ENCODE peak calls at places on chromosomes 7 and 10, in nine cellular contexts. N, Q, H, A, U, X, Y, E and B are unnamed samples.

GRCh38 chr7:3670898-3671297 is 369.8 kb downstream of the SDK1 start:
- DNase-seq in N (no peak), Q (no peak), H (no peak), A (no peak), U (no peak), X (no peak), Y (no peak), E (no peak), B (no peak)

GRCh38 chr10:117503886-117504205 is 38.7 kb upstream of the EMX2 start:
- DNase-seq in N (peak), Q (no peak), H (no peak), A (no peak), U (no peak), X (no peak), Y (no peak), E (no peak), B (no peak)

GRCh38 chr10:2985729-2986232 is 81.6 kb upstream of the PFKP start:
- DNase-seq in N (peak), Q (peak), H (peak), A (no peak), U (peak), X (peak), Y (peak), E (no peak), B (no peak)

GRCh38 chr7:46259947-46260346 is 338.9 kb upstream of the IGFBP3 start:
- DNase-seq in N (no peak), Q (no peak), H (peak), A (no peak), U (peak), X (no peak), Y (no peak), E (no peak), B (no peak)

GRCh38 chr10:11530806-11531205 is 80.6 kb downstream of the USP6NL start:
- DNase-seq in N (no peak), Q (no peak), H (no peak), A (no peak), U (no peak), X (no peak), Y (no peak), E (no peak), B (no peak)

GRCh38 chr10:47314416-47314970 is 7.8 kb upstream of the GDF2 start:
- DNase-seq in N (no peak), Q (no peak), H (no peak), A (no peak), U (no peak), X (no peak), Y (no peak), E (no peak), B (no peak)

GRCh38 chr7:39816462-39817065 is 133.5 kb upstream of the CDK13 start:
- DNase-seq in N (no peak), Q (no peak), H (no peak), A (no peak), U (no peak), X (no peak), Y (no peak), E (no peak), B (no peak)

GRCh38 chr7:79979437-79979836 is 155.2 kb upstream of the GNAI1 start:
- DNase-seq in N (peak), Q (no peak), H (peak), A (no peak), U (peak), X (peak), Y (no peak), E (no peak), B (no peak)

GRCh38 chr7:8442814-8443304 is 9.4 kb downstream of the NXPH1 start:
- DNase-seq in N (peak), Q (no peak), H (peak), A (peak), U (no peak), X (peak), Y (peak), E (no peak), B (no peak)

GRCh38 chr7:8441602-8442294 is 8.3 kb downstream of the NXPH1 start:
- DNase-seq in N (no peak), Q (no peak), H (no peak), A (peak), U (no peak), X (no peak), Y (no peak), E (no peak), B (no peak)

GRCh38 chr7:8441106-8441590 is 7.7 kb downstream of the NXPH1 start:
- DNase-seq in N (no peak), Q (no peak), H (no peak), A (peak), U (no peak), X (no peak), Y (no peak), E (no peak), B (no peak)

GRCh38 chr7:8442295-8442813 is 8.9 kb downstream of the NXPH1 start:
- DNase-seq in N (no peak), Q (no peak), H (no peak), A (no peak), U (no peak), X (no peak), Y (no peak), E (no peak), B (no peak)

DNA sequence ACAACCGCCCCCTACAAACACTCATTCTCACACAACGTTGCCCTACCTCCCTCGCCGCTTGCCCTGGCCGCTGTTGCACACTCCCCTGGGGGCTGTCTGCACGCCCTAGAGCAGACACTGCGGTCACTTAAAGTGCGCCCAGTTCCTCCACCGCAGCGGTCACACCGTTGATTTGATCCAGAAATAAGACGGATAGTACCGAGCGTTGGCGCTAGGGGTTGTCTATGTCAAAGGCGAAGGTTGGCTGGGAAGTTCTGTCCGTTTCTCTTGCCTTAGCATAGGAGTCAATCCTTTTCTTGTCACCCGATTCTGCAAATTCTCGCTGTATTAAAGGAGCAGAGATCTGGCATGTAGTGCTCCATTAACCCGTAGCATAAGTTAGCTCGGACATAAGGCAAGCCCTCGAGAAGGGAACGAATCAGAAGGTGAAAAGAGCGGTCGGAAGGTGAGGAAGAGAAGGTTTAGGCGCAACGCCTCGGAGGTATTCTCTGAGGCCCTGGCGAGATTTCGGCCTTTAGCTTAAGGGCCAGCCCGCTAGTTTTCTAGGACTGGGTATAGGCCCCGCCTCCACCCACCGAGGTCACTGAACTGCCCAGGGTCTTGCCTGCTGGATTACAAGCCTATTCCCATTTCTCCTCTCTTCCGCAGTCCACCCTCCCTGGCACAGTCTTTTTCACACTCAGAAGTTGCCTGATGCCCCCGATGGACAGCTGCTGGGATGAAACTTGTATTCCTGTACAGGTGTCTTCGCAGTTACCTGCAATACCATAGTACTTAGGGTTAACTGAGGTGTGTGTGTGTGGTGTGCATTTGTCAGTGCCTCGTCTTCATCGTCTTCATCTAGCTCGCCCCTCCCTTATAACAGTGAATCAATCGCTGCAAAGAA is 10.7 kb downstream of the NXPH1 start:
- DNase-seq in N (no peak), Q (no peak), H (no peak), A (peak), U (no peak), X (no peak), Y (no peak), E (no peak), B (no peak)
- TF ChIP-seq EZH2 in N (no peak), Q (no peak), H (no peak), A (peak), U (no peak), X (no peak), Y (peak), E (no peak), B (no peak)

DNA sequence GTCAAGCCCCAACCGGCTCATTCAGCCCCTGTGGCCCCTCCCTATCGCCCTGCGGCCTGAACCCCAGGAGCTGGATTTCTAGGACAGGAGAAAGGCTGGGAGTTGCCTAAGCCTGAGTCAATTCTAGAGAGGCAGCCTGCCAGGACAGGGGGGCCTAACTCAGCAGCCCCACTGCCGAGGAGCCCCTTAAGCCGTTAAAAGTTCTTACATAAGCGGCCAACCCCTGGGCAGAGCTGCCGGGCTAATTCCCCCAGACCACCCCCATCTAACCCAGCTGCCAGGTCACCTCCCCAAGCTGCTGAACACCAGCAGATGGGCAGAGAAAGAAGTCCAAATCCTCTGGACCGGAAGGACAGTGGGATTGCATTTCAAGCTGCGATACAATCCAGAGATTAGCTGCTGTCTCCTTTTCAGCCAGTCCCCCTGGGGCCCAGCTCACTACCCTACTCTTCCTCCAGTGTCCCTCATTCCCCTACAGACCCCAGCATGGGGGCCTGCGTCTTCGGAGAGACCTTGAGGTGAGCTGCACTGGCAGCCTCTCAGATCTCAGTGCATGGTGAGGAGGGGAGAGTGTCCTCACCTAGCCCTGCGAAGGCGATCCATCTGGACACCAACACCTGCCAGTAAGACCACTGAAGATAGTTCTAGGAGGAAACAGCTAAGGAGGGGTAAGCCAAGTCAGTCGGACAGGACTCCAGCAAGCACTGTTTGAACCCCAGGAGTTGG is 910 bp downstream of the IMPDH1 start:
- DNase-seq in N (peak), Q (no peak), H (no peak), A (peak), U (no peak), X (no peak), Y (no peak), E (no peak), B (no peak)
- H3K9ac ChIP-seq in N (peak), Q (peak), H (peak), A (no peak), U (peak), X (peak), Y (no peak), E (peak), B (peak)

GRCh38 chr10:82628373-82628772 is 753.4 kb downstream of the NRG3 start:
- DNase-seq in N (no peak), Q (no peak), H (no peak), A (peak), U (no peak), X (no peak), Y (no peak), E (no peak), B (no peak)
- TF ChIP-seq EZH2 in N (no peak), Q (no peak), H (no peak), A (no peak), U (no peak), X (no peak), Y (no peak), E (no peak), B (no peak)

GRCh38 chr10:96306516-96306915 is 2.3 kb downstream of the DNTT start:
- DNase-seq in N (no peak), Q (no peak), H (no peak), A (no peak), U (no peak), X (no peak), Y (no peak), E (no peak), B (no peak)
- H3K9ac ChIP-seq in N (no peak), Q (no peak), H (no peak), A (no peak), U (no peak), X (no peak), Y (no peak), E (no peak), B (no peak)

DNA sequence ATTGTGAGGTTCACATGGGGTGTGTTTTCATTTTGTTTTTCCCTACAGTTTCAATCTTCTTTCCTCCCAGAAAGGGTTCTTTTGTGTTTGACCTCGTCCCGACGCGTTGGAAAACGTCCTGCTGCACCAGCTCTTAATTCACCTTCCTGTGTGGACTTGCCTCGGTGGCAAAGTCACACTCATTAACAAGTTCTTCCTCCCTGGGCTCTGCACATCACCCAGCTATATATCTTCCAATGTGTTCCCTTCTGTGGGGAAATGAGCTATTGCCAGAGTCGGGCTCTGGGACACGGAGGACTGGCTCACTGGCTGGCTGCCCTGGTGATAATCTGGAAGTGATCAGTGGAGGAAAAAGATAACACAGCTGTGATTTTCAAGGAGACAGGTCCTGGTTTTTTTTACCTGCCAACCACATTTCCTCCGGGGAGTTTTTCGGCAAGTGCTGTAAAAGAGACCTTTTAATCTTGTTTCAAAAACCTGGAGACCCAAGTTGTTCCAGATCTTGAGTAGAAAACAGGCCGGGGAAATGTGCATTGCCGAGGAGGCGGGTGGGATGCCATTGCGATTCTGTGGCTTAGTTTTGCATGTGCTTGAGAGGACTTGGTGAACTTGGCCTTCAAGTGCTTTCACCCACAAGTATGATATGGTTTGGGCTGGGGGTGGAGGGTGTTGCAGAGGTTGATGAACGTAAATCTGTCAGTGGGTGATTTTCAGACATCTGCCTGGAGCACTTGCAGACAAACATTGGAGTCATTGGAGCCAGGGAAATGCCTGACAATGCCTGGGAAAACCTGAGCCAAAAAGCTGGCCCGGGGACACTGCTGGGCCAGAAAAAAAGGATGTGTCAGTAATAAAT is 96.5 kb upstream of the CREB5 start:
- DNase-seq in N (peak), Q (no peak), H (peak), A (no peak), U (no peak), X (peak), Y (peak), E (no peak), B (no peak)
- TF ChIP-seq EZH2 in N (no peak), Q (no peak), H (no peak), A (no peak), U (no peak), X (no peak), Y (no peak), E (no peak), B (no peak)

GRCh38 chr7:16420329-16420648 is 1.0 kb downstream of the CRPPA start:
- DNase-seq in N (no peak), Q (no peak), H (no peak), A (no peak), U (no peak), X (no peak), Y (no peak), E (no peak), B (no peak)
- H3K9ac ChIP-seq in N (peak), Q (peak), H (peak), A (no peak), U (peak), X (no peak), Y (peak), E (peak), B (no peak)

DNA sequence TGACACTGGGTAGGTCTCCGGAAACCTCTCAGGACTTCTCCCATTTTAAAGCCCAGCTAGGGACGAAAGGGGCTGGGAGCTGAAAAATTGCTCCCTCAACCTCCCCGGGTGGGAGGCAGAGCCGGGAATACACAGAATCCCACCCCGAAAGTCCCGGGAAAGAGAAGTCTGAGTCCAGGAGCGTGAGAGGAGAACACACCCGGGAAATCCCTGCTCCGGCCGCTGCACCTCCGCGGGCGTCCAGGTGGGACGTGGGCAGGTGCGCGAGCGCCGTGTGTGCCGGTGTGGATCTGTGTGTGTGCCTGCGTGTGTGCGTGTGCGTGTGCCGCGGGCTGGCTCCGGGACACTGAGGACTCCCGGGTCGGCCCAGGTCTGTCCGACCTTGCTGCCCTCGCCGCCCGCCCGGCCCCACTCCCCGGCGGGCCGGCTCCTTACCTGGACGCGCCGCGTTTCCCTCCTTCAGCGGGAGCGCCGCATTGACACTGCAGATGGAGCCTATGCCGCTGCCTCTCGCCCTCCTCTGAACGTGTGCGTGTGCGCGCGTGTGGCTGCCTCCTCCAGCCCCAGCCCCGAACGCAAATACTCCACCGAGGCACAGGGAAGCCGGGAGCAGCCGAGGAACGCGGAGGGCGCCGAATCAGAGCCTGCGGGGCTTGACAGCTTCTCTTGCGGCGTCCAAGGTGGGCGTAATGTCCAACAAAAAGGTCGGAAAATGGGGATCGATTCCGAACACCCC is at the start of gene PLXNA4:
- DNase-seq in N (peak), Q (no peak), H (peak), A (peak), U (peak), X (peak), Y (no peak), E (no peak), B (no peak)
- TF ChIP-seq EZH2 in N (peak), Q (no peak), H (peak), A (peak), U (peak), X (peak), Y (peak), E (peak), B (peak)

GRCh38 chr7:88307412-88307811 is 718 bp upstream of the STEAP4 start:
- DNase-seq in N (no peak), Q (no peak), H (no peak), A (no peak), U (no peak), X (no peak), Y (no peak), E (no peak), B (no peak)
- H3K9ac ChIP-seq in N (no peak), Q (no peak), H (no peak), A (no peak), U (no peak), X (no peak), Y (no peak), E (no peak), B (no peak)

DNA sequence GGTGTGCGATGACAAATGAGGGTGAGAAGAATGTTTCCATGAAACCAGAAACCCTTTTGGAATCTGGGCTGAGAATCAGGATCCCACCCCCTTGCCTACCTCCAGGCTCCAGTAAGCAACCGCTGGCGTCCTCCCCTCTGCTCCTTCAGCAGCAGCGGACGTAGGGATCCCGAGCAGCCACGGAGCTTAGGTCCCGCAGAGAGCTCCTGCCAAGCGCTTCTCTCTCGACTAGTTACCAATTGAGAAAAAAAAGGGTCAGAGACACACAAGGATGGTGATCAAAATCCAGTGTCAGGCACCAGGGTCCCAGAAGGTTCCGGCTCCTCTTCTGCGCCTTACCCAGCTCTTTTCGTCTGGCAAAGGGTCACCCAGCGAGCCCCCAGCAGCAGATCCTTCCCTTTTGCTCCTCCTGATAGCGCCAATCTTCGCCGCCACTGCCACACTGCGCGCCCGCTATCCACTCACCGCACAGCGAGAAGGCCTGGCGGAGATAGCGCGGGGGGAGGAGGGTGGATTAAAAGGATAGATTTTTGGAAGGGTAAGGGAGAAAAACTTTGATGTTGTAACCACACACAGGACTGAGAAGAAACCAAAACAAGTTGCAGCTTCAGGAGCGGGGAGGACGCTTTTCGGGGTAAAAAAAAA is 733.4 kb downstream of the ZWINT start:
- DNase-seq in N (no peak), Q (no peak), H (no peak), A (peak), U (no peak), X (peak), Y (no peak), E (no peak), B (no peak)
- TF ChIP-seq EZH2 in N (no peak), Q (no peak), H (no peak), A (no peak), U (no peak), X (no peak), Y (no peak), E (no peak), B (no peak)